ENCODE peak calls at places on chromosomes 13 and 19, in seven cellular contexts. One of them, this sample, is unnamed.

GRCh38 chr13:111112196-111112595 is 2.9 kb upstream of the ARHGEF7 start:
- DNase-seq in nephron progenitor cell: no peak
- DNase-seq in WTC11: no peak
- DNase-seq in thoracic aorta: no peak
- DNase-seq in AG10803: no peak
- DNase-seq in GM13976: no peak
- DNase-seq in heart right ventricle: no peak
- DNase-seq in this sample: no peak

GRCh38 chr13:28528848-28529247 is 33.9 kb upstream of the FLT1 start:
- DNase-seq in nephron progenitor cell: no peak
- DNase-seq in WTC11: no peak
- DNase-seq in thoracic aorta: no peak
- DNase-seq in heart right ventricle: no peak
- DNase-seq in GM13976: no peak
- DNase-seq in AG10803: no peak
- DNase-seq in this sample: no peak

GRCh38 chr13:93819331-93819730 is 592.7 kb downstream of the GPC6 start:
- DNase-seq in thoracic aorta: no peak
- DNase-seq in AG10803: no peak
- DNase-seq in GM13976: no peak
- DNase-seq in heart right ventricle: no peak
- DNase-seq in WTC11: no peak
- DNase-seq in nephron progenitor cell: no peak
- DNase-seq in this sample: no peak

GRCh38 chr19:10565028-10565566 is 713 bp downstream of the KRI1 start:
- DNase-seq in heart right ventricle: peak
- DNase-seq in nephron progenitor cell: peak
- DNase-seq in AG10803: peak
- DNase-seq in GM13976: peak
- DNase-seq in thoracic aorta: no peak
- DNase-seq in WTC11: peak
- DNase-seq in this sample: peak

GRCh38 chr13:114124921-114125320 is 7.5 kb downstream of the RASA3 start:
- DNase-seq in AG10803: peak
- DNase-seq in heart right ventricle: no peak
- DNase-seq in WTC11: no peak
- DNase-seq in GM13976: peak
- DNase-seq in thoracic aorta: no peak
- DNase-seq in nephron progenitor cell: no peak
- DNase-seq in this sample: peak

GRCh38 chr13:102460806-102461205 is 59.0 kb upstream of the FGF14 start:
- DNase-seq in AG10803: no peak
- DNase-seq in WTC11: no peak
- DNase-seq in nephron progenitor cell: no peak
- DNase-seq in heart right ventricle: no peak
- DNase-seq in GM13976: no peak
- DNase-seq in thoracic aorta: no peak
- DNase-seq in this sample: no peak

GRCh38 chr19:1057185-1057857 is 9.6 kb upstream of the ARHGAP45 start:
- DNase-seq in WTC11: no peak
- DNase-seq in AG10803: peak
- DNase-seq in nephron progenitor cell: no peak
- DNase-seq in GM13976: no peak
- DNase-seq in heart right ventricle: no peak
- DNase-seq in thoracic aorta: no peak
- DNase-seq in this sample: peak

GRCh38 chr13:74117207-74117705 is 16.9 kb downstream of the KLF12 start:
- DNase-seq in GM13976: no peak
- DNase-seq in AG10803: no peak
- DNase-seq in WTC11: no peak
- DNase-seq in thoracic aorta: no peak
- DNase-seq in heart right ventricle: no peak
- DNase-seq in nephron progenitor cell: no peak
- DNase-seq in this sample: no peak

GRCh38 chr13:109666656-109667448 is 119.5 kb downstream of the IRS2 start:
- DNase-seq in nephron progenitor cell: no peak
- DNase-seq in heart right ventricle: no peak
- DNase-seq in thoracic aorta: no peak
- DNase-seq in GM13976: no peak
- DNase-seq in AG10803: peak
- DNase-seq in WTC11: no peak
- DNase-seq in this sample: no peak

GRCh38 chr19:9793051-9793591 is 24.6 kb upstream of the ZNF846 start:
- DNase-seq in thoracic aorta: peak
- DNase-seq in nephron progenitor cell: no peak
- DNase-seq in WTC11: no peak
- DNase-seq in AG10803: peak
- DNase-seq in GM13976: no peak
- DNase-seq in heart right ventricle: peak
- DNase-seq in this sample: no peak

GRCh38 chr19:29454109-29454508 is 71.7 kb upstream of the VSTM2B start:
- DNase-seq in nephron progenitor cell: no peak
- DNase-seq in GM13976: no peak
- DNase-seq in heart right ventricle: no peak
- DNase-seq in AG10803: no peak
- DNase-seq in WTC11: no peak
- DNase-seq in thoracic aorta: no peak
- DNase-seq in this sample: no peak

GRCh38 chr13:74920945-74921725 is 560.8 kb downstream of the TBC1D4 start:
- DNase-seq in thoracic aorta: no peak
- DNase-seq in heart right ventricle: no peak
- DNase-seq in nephron progenitor cell: no peak
- DNase-seq in GM13976: no peak
- DNase-seq in WTC11: no peak
- DNase-seq in AG10803: no peak
- DNase-seq in this sample: no peak

GRCh38 chr13:45826741-45827140 is 24.8 kb downstream of the SIAH3 start:
- DNase-seq in WTC11: no peak
- DNase-seq in GM13976: peak
- DNase-seq in thoracic aorta: no peak
- DNase-seq in AG10803: no peak
- DNase-seq in nephron progenitor cell: no peak
- DNase-seq in heart right ventricle: no peak
- DNase-seq in this sample: no peak

GRCh38 chr19:511101-511841 is 4.0 kb downstream of the TPGS1 start:
- DNase-seq in GM13976: no peak
- DNase-seq in heart right ventricle: peak
- DNase-seq in thoracic aorta: no peak
- DNase-seq in WTC11: peak
- DNase-seq in AG10803: no peak
- DNase-seq in nephron progenitor cell: no peak
- DNase-seq in this sample: no peak

GRCh38 chr19:29154163-29154562 is 58.8 kb downstream of the UQCRFS1 start:
- DNase-seq in thoracic aorta: no peak
- DNase-seq in AG10803: no peak
- DNase-seq in heart right ventricle: no peak
- DNase-seq in GM13976: no peak
- DNase-seq in WTC11: no peak
- DNase-seq in nephron progenitor cell: no peak
- DNase-seq in this sample: no peak

GRCh38 chr19:55189424-55189823 is 9.3 kb upstream of the SYT5 start:
- DNase-seq in thoracic aorta: no peak
- DNase-seq in heart right ventricle: peak
- DNase-seq in nephron progenitor cell: no peak
- DNase-seq in GM13976: no peak
- DNase-seq in WTC11: no peak
- DNase-seq in AG10803: peak
- DNase-seq in this sample: no peak

GRCh38 chr13:29953542-29953941 is 103.1 kb upstream of the UBL3 start:
- DNase-seq in WTC11: no peak
- DNase-seq in heart right ventricle: no peak
- DNase-seq in nephron progenitor cell: no peak
- DNase-seq in AG10803: peak
- DNase-seq in thoracic aorta: no peak
- DNase-seq in GM13976: no peak
- DNase-seq in this sample: no peak

GRCh38 chr13:41812851-41813250 is 148.1 kb downstream of the VWA8 start:
- DNase-seq in WTC11: no peak
- DNase-seq in heart right ventricle: no peak
- DNase-seq in thoracic aorta: no peak
- DNase-seq in GM13976: peak
- DNase-seq in nephron progenitor cell: no peak
- DNase-seq in AG10803: no peak
- DNase-seq in this sample: peak

GRCh38 chr19:29942404-29943261 is 594 bp downstream of the URI1 start:
- DNase-seq in heart right ventricle: peak
- DNase-seq in nephron progenitor cell: peak
- DNase-seq in GM13976: peak
- DNase-seq in AG10803: peak
- DNase-seq in WTC11: peak
- DNase-seq in thoracic aorta: no peak
- DNase-seq in this sample: peak

DNA sequence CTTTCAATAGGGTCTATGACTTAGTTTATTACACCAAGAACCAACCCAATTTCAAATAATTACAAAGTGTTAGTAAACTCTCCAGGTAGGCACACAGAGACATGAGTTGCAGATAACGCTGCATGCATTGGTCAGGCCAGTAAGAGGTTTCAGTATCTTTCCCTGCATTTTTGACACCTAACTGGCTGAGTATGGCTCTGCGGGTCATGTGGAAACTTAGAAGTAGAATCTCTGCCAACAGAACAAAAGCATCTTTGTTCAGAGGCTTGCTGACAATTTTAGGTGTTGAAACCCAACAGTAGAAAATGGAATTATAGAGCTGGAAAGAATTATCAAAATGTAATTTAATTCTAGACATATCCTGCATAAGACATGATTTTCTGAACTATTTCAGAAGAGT is 25.3 kb downstream of the HTR2A start:
- DNase-seq in thoracic aorta: no peak
- DNase-seq in GM13976: no peak
- DNase-seq in WTC11: no peak
- DNase-seq in nephron progenitor cell: no peak
- DNase-seq in AG10803: no peak
- DNase-seq in heart right ventricle: no peak
- DNase-seq in this sample: no peak
- TF ChIP-seq CTCF in thoracic aorta: no peak
- TF ChIP-seq CTCF in GM13976: no peak
- TF ChIP-seq CTCF in WTC11: no peak
- TF ChIP-seq CTCF in nephron progenitor cell: no peak
- TF ChIP-seq CTCF in AG10803: no peak
- TF ChIP-seq CTCF in heart right ventricle: no peak
- TF ChIP-seq CTCF in this sample: no peak

DNA sequence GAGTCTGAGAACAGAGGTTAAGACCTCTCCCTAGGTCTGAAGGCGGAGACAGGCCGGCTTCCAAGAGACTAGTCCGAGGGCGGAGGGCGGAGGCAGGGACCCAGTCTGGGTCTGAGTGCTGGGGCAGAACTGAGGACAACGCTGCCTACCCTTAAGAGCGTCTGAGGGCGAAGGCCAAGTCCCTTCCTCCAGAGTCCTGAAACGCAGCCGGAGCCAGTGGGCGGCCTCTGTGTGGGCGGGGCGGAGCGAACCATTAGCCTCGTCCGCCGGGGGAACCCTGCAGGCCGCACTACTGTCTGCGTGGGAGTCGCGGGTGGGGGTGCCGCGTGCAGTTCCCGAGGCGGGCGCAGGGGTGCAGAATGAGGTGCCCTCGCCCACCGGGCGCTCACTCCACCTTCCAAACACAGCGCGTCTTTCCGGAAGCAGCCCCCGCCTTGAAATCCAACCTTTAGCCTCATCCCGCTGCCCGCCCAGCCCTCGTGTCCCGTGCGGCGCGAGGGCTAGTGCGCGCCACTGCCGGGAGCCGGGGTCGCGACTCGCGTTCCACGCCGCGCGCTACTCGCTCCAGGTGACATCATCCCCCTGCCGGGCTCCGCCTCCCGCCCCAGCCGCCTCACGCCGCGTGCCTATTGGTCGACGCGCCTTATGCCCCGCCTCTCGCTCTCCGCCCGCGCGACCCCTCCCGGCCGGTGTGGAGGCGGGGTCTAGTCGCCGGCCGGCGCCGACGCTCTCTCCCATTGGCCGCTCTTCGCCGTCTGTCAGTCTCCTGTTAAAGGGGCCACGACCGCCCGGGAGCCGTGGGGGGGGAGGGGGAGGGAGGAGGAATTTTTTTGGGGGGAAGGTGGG is at the start of gene C19orf73:
- DNase-seq in nephron progenitor cell: peak
- DNase-seq in thoracic aorta: peak
- DNase-seq in AG10803: peak
- DNase-seq in heart right ventricle: peak
- DNase-seq in WTC11: peak
- DNase-seq in GM13976: peak
- DNase-seq in this sample: peak
- TF ChIP-seq CTCF in nephron progenitor cell: no peak
- TF ChIP-seq CTCF in thoracic aorta: peak
- TF ChIP-seq CTCF in AG10803: no peak
- TF ChIP-seq CTCF in heart right ventricle: peak
- TF ChIP-seq CTCF in WTC11: no peak
- TF ChIP-seq CTCF in GM13976: no peak
- TF ChIP-seq CTCF in this sample: no peak

DNA sequence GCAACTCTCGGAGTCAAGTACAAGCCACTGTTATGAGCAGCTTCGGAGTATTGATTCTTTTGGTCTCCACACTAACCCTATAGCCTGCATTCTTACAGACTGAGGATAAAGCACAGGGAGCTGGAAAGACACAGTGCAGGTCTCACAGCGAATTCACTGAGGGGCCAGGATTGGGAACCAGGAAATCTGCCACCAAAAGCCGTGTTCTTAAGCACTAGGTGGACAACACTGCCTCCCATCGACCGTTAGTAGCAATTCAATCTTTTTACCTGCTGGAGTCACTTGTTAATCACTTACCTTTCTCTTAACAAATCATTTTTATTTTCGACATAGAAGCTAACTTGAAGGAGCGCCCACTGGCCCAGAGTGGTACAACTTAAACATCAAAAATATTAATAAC is 6.3 kb downstream of the PMIS2 start:
- DNase-seq in heart right ventricle: no peak
- DNase-seq in nephron progenitor cell: peak
- DNase-seq in thoracic aorta: no peak
- DNase-seq in GM13976: peak
- DNase-seq in AG10803: peak
- DNase-seq in WTC11: peak
- DNase-seq in this sample: peak
- TF ChIP-seq CTCF in heart right ventricle: peak
- TF ChIP-seq CTCF in nephron progenitor cell: peak
- TF ChIP-seq CTCF in thoracic aorta: no peak
- TF ChIP-seq CTCF in GM13976: peak
- TF ChIP-seq CTCF in AG10803: peak
- TF ChIP-seq CTCF in WTC11: peak
- TF ChIP-seq CTCF in this sample: peak

GRCh38 chr19:34560229-34560628 is 78.7 kb downstream of the WTIP start:
- DNase-seq in heart right ventricle: no peak
- DNase-seq in thoracic aorta: no peak
- DNase-seq in GM13976: no peak
- DNase-seq in AG10803: no peak
- DNase-seq in WTC11: no peak
- DNase-seq in nephron progenitor cell: no peak
- DNase-seq in this sample: no peak

GRCh38 chr19:34556500-34556899 is 74.9 kb downstream of the WTIP start:
- DNase-seq in heart right ventricle: peak
- DNase-seq in nephron progenitor cell: peak
- DNase-seq in GM13976: no peak
- DNase-seq in AG10803: peak
- DNase-seq in WTC11: peak
- DNase-seq in thoracic aorta: no peak
- DNase-seq in this sample: no peak

GRCh38 chr19:34549833-34550232 is 68.3 kb downstream of the WTIP start:
- DNase-seq in nephron progenitor cell: no peak
- DNase-seq in thoracic aorta: no peak
- DNase-seq in heart right ventricle: no peak
- DNase-seq in GM13976: no peak
- DNase-seq in WTC11: no peak
- DNase-seq in AG10803: no peak
- DNase-seq in this sample: no peak

GRCh38 chr19:34559045-34559444 is 77.5 kb downstream of the WTIP start:
- DNase-seq in GM13976: no peak
- DNase-seq in WTC11: no peak
- DNase-seq in heart right ventricle: no peak
- DNase-seq in AG10803: no peak
- DNase-seq in nephron progenitor cell: no peak
- DNase-seq in thoracic aorta: no peak
- DNase-seq in this sample: no peak

GRCh38 chr19:34555447-34555846 is 73.9 kb downstream of the WTIP start:
- DNase-seq in WTC11: peak
- DNase-seq in GM13976: no peak
- DNase-seq in AG10803: peak
- DNase-seq in nephron progenitor cell: no peak
- DNase-seq in thoracic aorta: no peak
- DNase-seq in heart right ventricle: no peak
- DNase-seq in this sample: no peak
- TF ChIP-seq CTCF in WTC11: no peak
- TF ChIP-seq CTCF in GM13976: no peak
- TF ChIP-seq CTCF in AG10803: peak
- TF ChIP-seq CTCF in nephron progenitor cell: no peak
- TF ChIP-seq CTCF in thoracic aorta: no peak
- TF ChIP-seq CTCF in heart right ventricle: no peak
- TF ChIP-seq CTCF in this sample: peak

This sample was measured in GM20000.